ENCODE peak calls at places on chromosome 9, in four cellular contexts. K, M, N and E are unnamed samples.

GRCh38 chr9:124110307-124110915 is 98.8 kb downstream of the LHX2 start:
- DNase-seq in N (no peak), K (peak), M (peak), E (peak)

GRCh38 chr9:87108639-87109038 is 161.3 kb upstream of the GAS1 start:
- DNase-seq in M (no peak), K (no peak), N (no peak), E (no peak)

GRCh38 chr9:80503692-80504400 is 932.1 kb downstream of the TLE4 start:
- DNase-seq in K (no peak), N (no peak), M (no peak), E (peak)

GRCh38 chr9:7560669-7561305 is 238.8 kb downstream of the DMAC1 start:
- DNase-seq in M (no peak), N (no peak), K (no peak), E (no peak)

GRCh38 chr9:137304383-137305059 is 2.5 kb upstream of the NRARP start:
- DNase-seq in M (no peak), N (no peak), K (no peak), E (no peak)

GRCh38 chr9:129887210-129888084 is 52.2 kb downstream of the USP20 start:
- DNase-seq in M (peak), N (no peak), K (peak), E (no peak)

GRCh38 chr9:111842313-111842712 is 47.6 kb upstream of the SHOC1 start:
- DNase-seq in K (peak), N (no peak), M (peak), E (peak)

GRCh38 chr9:28234133-28234898 is 661.0 kb upstream of the C9orf72 start:
- DNase-seq in K (no peak), M (no peak), N (no peak), E (no peak)

GRCh38 chr9:73053543-73053942 is 98.1 kb upstream of the ANXA1 start:
- DNase-seq in N (no peak), M (no peak), K (no peak), E (no peak)
- H3K4me3 ChIP-seq in N (no peak), M (no peak), K (no peak), E (no peak)

GRCh38 chr9:21473236-21473635 is 8.9 kb downstream of the IFNE start:
- DNase-seq in K (no peak), N (no peak), M (no peak), E (no peak)
- TF ChIP-seq CTCF in K (peak), N (no peak), M (peak), E (no peak)

DNA sequence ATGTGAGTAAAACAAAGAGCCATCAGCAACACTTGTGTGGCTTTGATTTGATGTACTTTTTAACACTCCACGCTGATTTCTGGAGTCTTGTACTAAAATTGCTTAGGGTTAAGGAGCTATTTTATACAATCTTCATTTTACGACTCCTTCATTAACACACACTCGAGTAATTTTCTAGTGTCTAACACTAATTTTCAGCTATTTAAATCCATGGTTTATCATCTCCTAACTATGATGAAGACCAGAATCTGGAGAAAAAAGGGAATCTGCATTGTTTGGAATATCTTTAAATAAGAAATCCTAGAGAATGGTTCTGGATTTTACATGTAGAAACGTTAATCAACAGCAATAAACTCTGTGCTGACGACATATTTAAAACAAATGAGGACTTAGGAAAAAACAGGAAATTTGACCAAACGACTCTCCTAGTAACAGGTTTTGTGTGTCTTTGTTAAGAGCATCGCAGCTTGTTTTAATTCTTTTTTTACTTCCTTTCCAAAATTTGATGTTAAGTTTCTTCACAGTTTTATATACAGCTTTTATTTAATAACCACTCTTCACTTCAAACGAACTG is 138.4 kb downstream of the AOPEP start:
- DNase-seq in K (no peak), M (peak), N (no peak), E (no peak)
- H3K4me3 ChIP-seq in K (no peak), M (no peak), N (no peak), E (no peak)

GRCh38 chr9:101235105-101235866 is 149.5 kb downstream of the BAAT start:
- DNase-seq in K (peak), M (peak), N (no peak), E (no peak)
- TF ChIP-seq CTCF in K (no peak), M (peak), N (no peak), E (no peak)